ENCODE peak calls at places on chromosome 10, in seven cellular contexts. One of them, this sample, is unnamed.

GRCh38 chr10:33066558-33067236 is 108.7 kb upstream of the ITGB1 start:
- DNase-seq in tibial nerve: no peak
- DNase-seq in stomach: no peak
- DNase-seq in GM12878: no peak
- DNase-seq in H1: no peak
- DNase-seq in A549: peak
- DNase-seq in K562: no peak
- DNase-seq in this sample: no peak

GRCh38 chr10:34526758-34527730 is 288.1 kb downstream of the PARD3 start:
- DNase-seq in H1: peak
- DNase-seq in stomach: no peak
- DNase-seq in K562: no peak
- DNase-seq in tibial nerve: no peak
- DNase-seq in A549: peak
- DNase-seq in GM12878: no peak
- DNase-seq in this sample: no peak

GRCh38 chr10:36725581-36726520 is 399.5 kb upstream of the ANKRD30A start:
- DNase-seq in K562: no peak
- DNase-seq in H1: peak
- DNase-seq in stomach: no peak
- DNase-seq in tibial nerve: no peak
- DNase-seq in A549: peak
- DNase-seq in GM12878: no peak
- DNase-seq in this sample: no peak

GRCh38 chr10:126131338-126131737 is 235.0 kb downstream of the FANK1 start:
- DNase-seq in A549: no peak
- DNase-seq in K562: no peak
- DNase-seq in H1: no peak
- DNase-seq in GM12878: no peak
- DNase-seq in tibial nerve: no peak
- DNase-seq in stomach: no peak
- DNase-seq in this sample: no peak

GRCh38 chr10:18149401-18149800 is 9.2 kb downstream of the CACNB2 start:
- DNase-seq in K562: no peak
- DNase-seq in tibial nerve: no peak
- DNase-seq in H1: no peak
- DNase-seq in GM12878: no peak
- DNase-seq in A549: no peak
- DNase-seq in stomach: no peak
- DNase-seq in this sample: no peak

GRCh38 chr10:132539894-132540293 is 2.3 kb downstream of the INPP5A start:
- DNase-seq in GM12878: no peak
- DNase-seq in stomach: no peak
- DNase-seq in tibial nerve: no peak
- DNase-seq in K562: no peak
- DNase-seq in H1: no peak
- DNase-seq in A549: no peak
- DNase-seq in this sample: peak

GRCh38 chr10:97553575-97554100 is 18.9 kb upstream of the ANKRD2 start:
- DNase-seq in K562: peak
- DNase-seq in tibial nerve: peak
- DNase-seq in GM12878: peak
- DNase-seq in stomach: peak
- DNase-seq in A549: peak
- DNase-seq in H1: no peak
- DNase-seq in this sample: peak

GRCh38 chr10:103458720-103459119 is at the start of gene CALHM1:
- DNase-seq in H1: no peak
- DNase-seq in stomach: no peak
- DNase-seq in GM12878: no peak
- DNase-seq in A549: no peak
- DNase-seq in tibial nerve: no peak
- DNase-seq in K562: peak
- DNase-seq in this sample: no peak

GRCh38 chr10:110774069-110775021 is 97.4 kb upstream of the PDCD4 start:
- DNase-seq in K562: peak
- DNase-seq in GM12878: peak
- DNase-seq in stomach: no peak
- DNase-seq in H1: no peak
- DNase-seq in tibial nerve: no peak
- DNase-seq in A549: peak
- DNase-seq in this sample: no peak

GRCh38 chr10:83983578-83984255 is 155.6 kb upstream of the GHITM start:
- DNase-seq in K562: peak
- DNase-seq in A549: peak
- DNase-seq in GM12878: no peak
- DNase-seq in H1: no peak
- DNase-seq in stomach: no peak
- DNase-seq in tibial nerve: no peak
- DNase-seq in this sample: no peak

GRCh38 chr10:107081644-107082043 is 82.9 kb downstream of the SORCS1 start:
- DNase-seq in H1: no peak
- DNase-seq in A549: no peak
- DNase-seq in GM12878: peak
- DNase-seq in K562: no peak
- DNase-seq in tibial nerve: no peak
- DNase-seq in stomach: no peak
- DNase-seq in this sample: no peak

GRCh38 chr10:110346914-110347313 is 42.2 kb upstream of the SMNDC1 start:
- DNase-seq in K562: no peak
- DNase-seq in H1: no peak
- DNase-seq in tibial nerve: no peak
- DNase-seq in stomach: no peak
- DNase-seq in GM12878: no peak
- DNase-seq in A549: no peak
- DNase-seq in this sample: no peak

GRCh38 chr10:29675984-29676383 is 41.2 kb upstream of the SVIL start:
- DNase-seq in tibial nerve: no peak
- DNase-seq in GM12878: no peak
- DNase-seq in H1: no peak
- DNase-seq in stomach: no peak
- DNase-seq in A549: no peak
- DNase-seq in K562: no peak
- DNase-seq in this sample: no peak

GRCh38 chr10:125159486-125159931 is 854 bp downstream of the CTBP2 start:
- DNase-seq in stomach: peak
- DNase-seq in tibial nerve: no peak
- DNase-seq in A549: no peak
- DNase-seq in K562: peak
- DNase-seq in H1: no peak
- DNase-seq in GM12878: no peak
- DNase-seq in this sample: peak

GRCh38 chr10:14652067-14652466 is 122.6 kb downstream of the FAM107B start:
- DNase-seq in tibial nerve: no peak
- DNase-seq in GM12878: no peak
- DNase-seq in K562: no peak
- DNase-seq in stomach: no peak
- DNase-seq in A549: no peak
- DNase-seq in H1: no peak
- DNase-seq in this sample: no peak

GRCh38 chr10:2619472-2619871 is 447.9 kb upstream of the PFKP start:
- DNase-seq in H1: no peak
- DNase-seq in A549: peak
- DNase-seq in stomach: no peak
- DNase-seq in GM12878: no peak
- DNase-seq in K562: peak
- DNase-seq in tibial nerve: no peak
- DNase-seq in this sample: no peak

GRCh38 chr10:46268076-46268881 is 18.5 kb upstream of the ANTXRL start:
- DNase-seq in tibial nerve: no peak
- DNase-seq in stomach: peak
- DNase-seq in H1: no peak
- DNase-seq in GM12878: peak
- DNase-seq in A549: no peak
- DNase-seq in K562: no peak
- DNase-seq in this sample: no peak

DNA sequence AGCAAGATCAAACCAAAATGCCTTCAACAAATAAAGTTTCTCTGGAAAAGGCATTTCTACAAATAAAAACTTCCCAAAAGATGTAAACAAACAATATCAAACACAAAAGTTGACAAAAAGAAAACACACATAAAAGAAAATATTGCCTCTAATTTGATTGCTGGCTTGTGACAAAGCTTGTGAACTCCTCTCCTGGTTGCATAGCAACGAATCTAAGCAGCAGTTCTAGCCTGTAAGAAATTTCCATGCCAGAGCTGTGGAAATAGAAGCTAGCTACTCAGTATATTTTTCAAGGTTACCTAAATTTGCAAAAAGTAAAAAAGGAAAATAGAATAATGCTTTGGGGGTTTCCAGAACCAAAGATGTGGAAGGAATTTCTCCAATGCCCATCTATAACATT is 173.9 kb upstream of the CDK1 start:
- DNase-seq in tibial nerve: no peak
- DNase-seq in H1: no peak
- DNase-seq in stomach: no peak
- DNase-seq in K562: no peak
- DNase-seq in A549: no peak
- DNase-seq in GM12878: no peak
- DNase-seq in this sample: no peak
- TF ChIP-seq CTCF in tibial nerve: no peak
- TF ChIP-seq CTCF in H1: no peak
- TF ChIP-seq CTCF in stomach: no peak
- TF ChIP-seq CTCF in K562: no peak
- TF ChIP-seq CTCF in A549: no peak
- TF ChIP-seq CTCF in GM12878: no peak
- TF ChIP-seq CTCF in this sample: no peak

DNA sequence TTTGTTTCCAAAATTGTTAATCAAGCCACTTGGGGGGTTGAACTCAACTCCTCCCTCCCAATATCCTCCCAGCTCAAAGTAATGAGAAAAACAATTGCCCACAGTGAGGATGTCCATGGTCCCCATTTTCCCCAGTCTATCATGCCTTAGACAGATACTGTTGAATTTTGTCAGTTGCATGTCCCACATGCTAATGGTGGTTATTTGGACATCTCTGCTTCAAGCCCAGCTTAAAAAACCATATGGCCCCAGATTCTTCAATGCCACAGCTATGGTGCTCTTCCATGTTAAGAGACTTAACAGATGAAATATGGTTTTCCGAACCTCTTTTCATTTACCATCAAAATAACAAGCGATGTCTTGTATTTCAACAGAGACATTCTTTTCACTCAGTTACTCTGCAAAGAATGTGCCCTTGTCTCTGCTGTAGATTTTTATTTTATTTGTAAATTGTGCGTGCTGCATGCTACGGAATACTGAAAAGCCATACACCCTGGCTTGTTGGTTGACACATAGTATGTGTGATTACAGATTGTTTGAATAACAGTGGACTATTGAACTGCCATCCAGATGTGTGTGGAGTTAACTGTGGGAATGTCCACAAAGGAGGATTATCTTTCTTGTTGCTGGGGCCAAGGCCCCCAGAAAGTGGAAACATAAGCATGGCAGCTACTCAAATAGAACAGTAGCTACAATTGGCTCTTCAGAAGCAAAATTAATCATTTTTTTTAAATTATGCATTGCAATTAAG is 210.7 kb upstream of the TCF7L2 start:
- DNase-seq in stomach: no peak
- DNase-seq in tibial nerve: no peak
- DNase-seq in H1: no peak
- DNase-seq in A549: peak
- DNase-seq in K562: no peak
- DNase-seq in GM12878: no peak
- DNase-seq in this sample: no peak
- TF ChIP-seq EP300 in stomach: no peak
- TF ChIP-seq EP300 in tibial nerve: no peak
- TF ChIP-seq EP300 in H1: no peak
- TF ChIP-seq EP300 in A549: no peak
- TF ChIP-seq EP300 in K562: no peak
- TF ChIP-seq EP300 in GM12878: no peak
- TF ChIP-seq EP300 in this sample: no peak

GRCh38 chr10:96272986-96273280 is 1.6 kb upstream of the BLNK start:
- DNase-seq in K562: no peak
- DNase-seq in tibial nerve: no peak
- DNase-seq in GM12878: no peak
- DNase-seq in stomach: no peak
- DNase-seq in H1: no peak
- DNase-seq in A549: no peak
- DNase-seq in this sample: no peak

GRCh38 chr10:96272256-96272985 is 1.1 kb upstream of the BLNK start:
- DNase-seq in stomach: no peak
- DNase-seq in GM12878: no peak
- DNase-seq in A549: no peak
- DNase-seq in K562: no peak
- DNase-seq in tibial nerve: no peak
- DNase-seq in H1: no peak
- DNase-seq in this sample: no peak

GRCh38 chr10:96269438-96270300 is 1.7 kb downstream of the BLNK start:
- DNase-seq in K562: no peak
- DNase-seq in H1: no peak
- DNase-seq in tibial nerve: no peak
- DNase-seq in stomach: no peak
- DNase-seq in A549: no peak
- DNase-seq in GM12878: no peak
- DNase-seq in this sample: no peak

GRCh38 chr10:96270564-96270963 is 805 bp downstream of the BLNK start:
- DNase-seq in GM12878: no peak
- DNase-seq in A549: no peak
- DNase-seq in K562: no peak
- DNase-seq in tibial nerve: no peak
- DNase-seq in H1: no peak
- DNase-seq in stomach: no peak
- DNase-seq in this sample: no peak

DNA sequence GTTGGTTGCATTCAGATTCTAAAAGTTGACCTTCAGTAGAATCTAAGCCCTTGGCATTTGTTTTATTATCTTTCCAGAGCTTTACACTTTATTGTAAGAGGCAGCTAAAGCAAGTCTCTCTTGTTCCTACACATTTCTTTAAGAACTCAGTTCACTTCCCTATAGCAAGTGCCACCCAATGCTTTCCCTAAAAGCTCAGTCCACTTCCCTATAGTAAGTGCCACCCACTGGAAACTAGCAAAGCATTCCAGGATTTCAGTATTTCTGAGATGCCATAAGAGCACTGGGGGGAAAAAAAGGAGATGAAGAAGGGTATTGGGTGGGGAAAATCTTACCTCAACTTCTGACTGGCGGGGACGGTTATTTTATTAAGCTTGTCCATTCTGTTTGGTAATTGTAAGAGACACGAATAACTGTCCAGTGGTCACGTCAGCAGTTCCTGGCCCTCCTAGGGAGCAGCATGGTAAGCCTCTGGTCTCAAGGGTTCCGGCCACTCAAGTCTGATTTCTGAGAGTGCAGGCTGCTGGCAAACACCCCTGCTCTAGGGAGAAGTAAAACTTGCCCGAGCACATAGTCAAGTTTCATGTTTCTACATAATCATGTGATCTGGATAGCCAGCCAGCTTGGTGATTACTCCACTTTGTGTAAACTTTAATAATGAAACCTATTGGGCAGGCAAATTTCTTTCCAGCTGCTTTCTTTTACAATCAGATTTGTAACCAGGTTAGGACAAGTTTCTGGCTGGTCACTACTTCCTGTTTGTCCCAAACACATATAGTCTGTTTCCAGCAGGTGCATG is at the start of gene BLNK:
- DNase-seq in tibial nerve: peak
- DNase-seq in A549: no peak
- DNase-seq in H1: no peak
- DNase-seq in stomach: peak
- DNase-seq in GM12878: peak
- DNase-seq in K562: no peak
- DNase-seq in this sample: peak
- H3K4me3 ChIP-seq in tibial nerve: peak
- H3K4me3 ChIP-seq in A549: no peak
- H3K4me3 ChIP-seq in H1: no peak
- H3K4me3 ChIP-seq in stomach: peak
- H3K4me3 ChIP-seq in GM12878: peak
- H3K4me3 ChIP-seq in K562: no peak
- H3K4me3 ChIP-seq in this sample: no peak

GRCh38 chr10:4771554-4772201 is 54.3 kb upstream of the AKR1E2 start:
- DNase-seq in H1: no peak
- DNase-seq in A549: no peak
- DNase-seq in stomach: no peak
- DNase-seq in tibial nerve: no peak
- DNase-seq in GM12878: no peak
- DNase-seq in K562: no peak
- DNase-seq in this sample: no peak
- TF ChIP-seq CTCF in H1: no peak
- TF ChIP-seq CTCF in A549: no peak
- TF ChIP-seq CTCF in stomach: no peak
- TF ChIP-seq CTCF in tibial nerve: no peak
- TF ChIP-seq CTCF in GM12878: no peak
- TF ChIP-seq CTCF in K562: no peak
- TF ChIP-seq CTCF in this sample: no peak

This sample was measured in sigmoid colon.